ENCODE peak calls at places on chromosome 4, in seven cellular contexts. A is Right ventricle myocardium superior; E is stimulated activated naive CD8-positive, alpha-beta T cell treated with anti-CD3 and anti-CD28 coated beads, Interleukin-15, Interleukin-2, amounts not matched to agents 100 U/mL and 50 U/mL, for 24 hours; P is body of pancreas; N is sciatic nerve; B is naive thymus-derived CD4-positive, alpha-beta T cell; Y is effector memory CD8-positive, alpha-beta T cell. I is an unnamed sample.

GRCh38 chr4:113411496-113411938 is 350.0 kb downstream of the CAMK2D start:
- ATAC-seq in A (peak; percentile 31), E (no peak), P (peak; percentile 30), N (peak; percentile 84), B (no peak), Y (no peak), I (peak; percentile 60)

GRCh38 chr4:118953276-118953675 is 64.6 kb downstream of the SYNPO2 start:
- ATAC-seq in A (no peak), E (no peak), P (no peak), N (no peak), B (no peak), Y (no peak), I (no peak)

GRCh38 chr4:73170518-73171198 is 87.9 kb downstream of the ANKRD17 start:
- ATAC-seq in A (no peak), E (no peak), P (no peak), N (no peak), B (no peak), Y (no peak), I (no peak)

GRCh38 chr4:150232029-150232428 is 153.8 kb downstream of the DCLK2 start:
- ATAC-seq in A (peak; percentile 84), E (no peak), P (peak; percentile 48), N (peak; percentile 44), B (no peak), Y (no peak), I (no peak)

GRCh38 chr4:93016350-93016749 is 712.6 kb downstream of the GRID2 start:
- ATAC-seq in A (no peak), E (no peak), P (no peak), N (no peak), B (no peak), Y (no peak), I (no peak)

GRCh38 chr4:176210579-176211296 is 15.4 kb upstream of the SPATA4 start:
- ATAC-seq in A (no peak), E (no peak), P (no peak), N (no peak), B (no peak), Y (no peak), I (no peak)

GRCh38 chr4:123699823-123700822 is 303.5 kb downstream of the SPRY1 start:
- ATAC-seq in A (peak; percentile 73), E (no peak), P (peak; percentile 65), N (peak; percentile 71), B (no peak), Y (no peak), I (peak; percentile 51)

GRCh38 chr4:13567125-13567524 is 22.8 kb upstream of the NKX3-2 start:
- ATAC-seq in A (no peak), E (no peak), P (no peak), N (no peak), B (no peak), Y (no peak), I (no peak)

GRCh38 chr4:124295413-124295812 is 417.1 kb downstream of the ANKRD50 start:
- ATAC-seq in A (no peak), E (no peak), P (no peak), N (no peak), B (no peak), Y (no peak), I (no peak)

GRCh38 chr4:81135501-81135900 is 79.5 kb downstream of the PRKG2 start:
- ATAC-seq in A (no peak), E (no peak), P (no peak), N (no peak), B (no peak), Y (no peak), I (no peak)

GRCh38 chr4:95524722-95525121 is 24.1 kb downstream of the UNC5C start:
- ATAC-seq in A (no peak), E (no peak), P (no peak), N (no peak), B (no peak), Y (no peak), I (no peak)

GRCh38 chr4:16055937-16056336 is 27.9 kb downstream of the PROM1 start:
- ATAC-seq in A (no peak), E (no peak), P (no peak), N (peak; percentile 72), B (peak; percentile 27), Y (no peak), I (no peak)